ENCODE peak calls at places on chromosomes 1 and 21, in six cellular contexts. R is CD8-positive, alpha-beta T cell; G is left lung; U is suprapubic skin; D is colonic mucosa; N is HL-60. C is an unnamed sample.

GRCh38 chr1:246583448-246584185 is 17.4 kb downstream of the CNST start:
- DNase-seq in R (no peak), G (no peak), U (no peak), D (peak), N (no peak), C (no peak)

GRCh38 chr1:21124846-21125245 is 51.9 kb downstream of the EIF4G3 start:
- DNase-seq in R (no peak), G (no peak), U (no peak), D (no peak), N (no peak), C (no peak)

GRCh38 chr1:203152158-203153034 is 23.2 kb downstream of the MYBPH start:
- DNase-seq in R (no peak), G (no peak), U (no peak), D (no peak), N (no peak), C (no peak)

GRCh38 chr1:170536924-170537551 is 5.1 kb downstream of the GORAB start:
- DNase-seq in R (no peak), G (no peak), U (no peak), D (no peak), N (no peak), C (no peak)

GRCh38 chr1:177937174-177937770 is 32.6 kb downstream of the SEC16B start:
- DNase-seq in R (no peak), G (no peak), U (no peak), D (no peak), N (no peak), C (no peak)

GRCh38 chr21:27649323-27649722 is 682.4 kb upstream of the ADAMTS5 start:
- DNase-seq in R (no peak), G (no peak), U (no peak), D (no peak), N (no peak), C (no peak)

GRCh38 chr1:231827337-231828105 is 200.9 kb downstream of the DISC1 start:
- DNase-seq in R (no peak), G (no peak), U (no peak), D (no peak), N (no peak), C (no peak)

GRCh38 chr1:70146488-70146887 is 58.9 kb downstream of the LRRC40 start:
- DNase-seq in R (no peak), G (no peak), U (no peak), D (no peak), N (no peak), C (no peak)

GRCh38 chr1:6030144-6030543 is 15.5 kb upstream of the KCNAB2 start:
- DNase-seq in R (no peak), G (peak), U (no peak), D (no peak), N (peak), C (no peak)

GRCh38 chr1:21669287-21670058 is at the start of gene RAP1GAP:
- DNase-seq in R (no peak), G (no peak), U (peak), D (peak), N (peak), C (no peak)

GRCh38 chr1:15961492-15961891 is 14.4 kb downstream of the ZBTB17 start:
- DNase-seq in R (no peak), G (no peak), U (no peak), D (no peak), N (no peak), C (no peak)

GRCh38 chr1:74363220-74363619 is 128.0 kb downstream of the TNNI3K start:
- DNase-seq in R (no peak), G (no peak), U (no peak), D (no peak), N (no peak), C (no peak)

GRCh38 chr1:168320805-168321577 is 40.3 kb downstream of the TBX19 start:
- DNase-seq in R (no peak), G (no peak), U (no peak), D (no peak), N (no peak), C (no peak)

GRCh38 chr1:183685112-183685713 is 32.1 kb upstream of the APOBEC4 start:
- DNase-seq in R (no peak), G (no peak), U (no peak), D (no peak), N (peak), C (no peak)

GRCh38 chr21:25791321-25791720 is 56.5 kb downstream of the GABPA start:
- DNase-seq in R (no peak), G (no peak), U (no peak), D (no peak), N (no peak), C (no peak)

GRCh38 chr1:244049969-244050834 is 881 bp upstream of the ZBTB18 start:
- DNase-seq in R (peak), G (peak), U (no peak), D (peak), N (peak), C (no peak)

GRCh38 chr1:34918609-34919561 is 10.6 kb downstream of the DLGAP3 start:
- DNase-seq in R (no peak), G (no peak), U (no peak), D (no peak), N (peak), C (no peak)
- TF ChIP-seq CTCF in R (no peak), G (no peak), U (no peak), D (no peak), N (peak), C (no peak)

GRCh38 chr1:11952455-11953109 is 18.1 kb downstream of the PLOD1 start:
- DNase-seq in R (no peak), G (no peak), U (no peak), D (no peak), N (no peak), C (no peak)
- H3K27ac ChIP-seq in R (no peak), G (no peak), U (no peak), D (no peak), N (no peak), C (no peak)

GRCh38 chr1:3775248-3775497 is 2.6 kb downstream of the SMIM1 start:
- DNase-seq in R (no peak), G (no peak), U (no peak), D (no peak), N (no peak), C (no peak)

GRCh38 chr1:3777078-3777547 is 4.6 kb downstream of the SMIM1 start:
- DNase-seq in R (no peak), G (peak), U (peak), D (no peak), N (no peak), C (no peak)

GRCh38 chr1:3777647-3778589 is 5.4 kb downstream of the SMIM1 start:
- DNase-seq in R (no peak), G (peak), U (peak), D (no peak), N (no peak), C (no peak)

GRCh38 chr1:3775498-3776230 is 3.1 kb downstream of the SMIM1 start:
- DNase-seq in R (peak), G (peak), U (peak), D (peak), N (peak), C (no peak)

GRCh38 chr1:3776231-3777030 is 3.9 kb downstream of the SMIM1 start:
- DNase-seq in R (no peak), G (peak), U (no peak), D (no peak), N (no peak), C (no peak)
- TF ChIP-seq CTCF in R (no peak), G (no peak), U (no peak), D (no peak), N (no peak), C (no peak)

GRCh38 chr1:147758379-147759100 is 1.9 kb downstream of the GJA5 start:
- DNase-seq in R (no peak), G (no peak), U (no peak), D (no peak), N (no peak), C (no peak)
- H3K27ac ChIP-seq in R (no peak), G (no peak), U (no peak), D (no peak), N (no peak), C (no peak)

C was measured in esophagus squamous epithelium.